ENCODE peak calls at places on chromosomes 3 and 15, in six cellular contexts. One of them, this sample, is unnamed.

GRCh38 chr3:40837300-40837699 is 312.5 kb downstream of the ZNF621 start:
- DNase-seq in AG04449: no peak
- DNase-seq in astrocyte: no peak
- DNase-seq in choroid plexus epithelial cell: no peak
- DNase-seq in retinal pigment epithelial cell: no peak
- DNase-seq in A549: no peak
- DNase-seq in this sample: no peak

GRCh38 chr3:138060792-138061191 is 50.8 kb downstream of the CLDN18 start:
- DNase-seq in AG04449: no peak
- DNase-seq in astrocyte: no peak
- DNase-seq in choroid plexus epithelial cell: no peak
- DNase-seq in retinal pigment epithelial cell: no peak
- DNase-seq in A549: no peak
- DNase-seq in this sample: no peak

GRCh38 chr15:74754593-74755215 is 6.1 kb downstream of the CYP1A2 start:
- DNase-seq in AG04449: no peak
- DNase-seq in astrocyte: no peak
- DNase-seq in choroid plexus epithelial cell: no peak
- DNase-seq in retinal pigment epithelial cell: no peak
- DNase-seq in A549: no peak
- DNase-seq in this sample: no peak

GRCh38 chr3:156554515-156554841 is 439 bp downstream of the SSR3 start:
- DNase-seq in AG04449: no peak
- DNase-seq in astrocyte: no peak
- DNase-seq in choroid plexus epithelial cell: no peak
- DNase-seq in retinal pigment epithelial cell: no peak
- DNase-seq in A549: no peak
- DNase-seq in this sample: no peak

GRCh38 chr3:80705290-80705689 is 937.5 kb upstream of the ROBO1 start:
- DNase-seq in AG04449: no peak
- DNase-seq in astrocyte: no peak
- DNase-seq in choroid plexus epithelial cell: no peak
- DNase-seq in retinal pigment epithelial cell: no peak
- DNase-seq in A549: no peak
- DNase-seq in this sample: no peak

GRCh38 chr3:54427951-54428871 is 305.9 kb downstream of the CACNA2D3 start:
- DNase-seq in AG04449: peak; percentile 50
- DNase-seq in astrocyte: peak; percentile 80
- DNase-seq in choroid plexus epithelial cell: peak; percentile 90
- DNase-seq in retinal pigment epithelial cell: peak; percentile 36
- DNase-seq in A549: peak; percentile 17
- DNase-seq in this sample: peak; percentile 59

GRCh38 chr3:195522254-195523023 is 20.7 kb downstream of the PPP1R2 start:
- DNase-seq in AG04449: no peak
- DNase-seq in astrocyte: no peak
- DNase-seq in choroid plexus epithelial cell: peak; percentile 53
- DNase-seq in retinal pigment epithelial cell: no peak
- DNase-seq in A549: peak; percentile 43
- DNase-seq in this sample: peak; percentile 36

GRCh38 chr3:36543276-36543997 is 163.1 kb downstream of the STAC start:
- DNase-seq in AG04449: no peak
- DNase-seq in astrocyte: peak; percentile 37
- DNase-seq in choroid plexus epithelial cell: no peak
- DNase-seq in retinal pigment epithelial cell: no peak
- DNase-seq in A549: no peak
- DNase-seq in this sample: no peak

GRCh38 chr3:168581718-168582332 is 486.1 kb upstream of the GOLIM4 start:
- DNase-seq in AG04449: no peak
- DNase-seq in astrocyte: no peak
- DNase-seq in choroid plexus epithelial cell: no peak
- DNase-seq in retinal pigment epithelial cell: no peak
- DNase-seq in A549: no peak
- DNase-seq in this sample: no peak

GRCh38 chr3:73723596-73723995 is 98.9 kb upstream of the PDZRN3 start:
- DNase-seq in AG04449: no peak
- DNase-seq in astrocyte: no peak
- DNase-seq in choroid plexus epithelial cell: no peak
- DNase-seq in retinal pigment epithelial cell: no peak
- DNase-seq in A549: no peak
- DNase-seq in this sample: no peak

GRCh38 chr3:73727117-73727802 is 102.5 kb upstream of the PDZRN3 start:
- DNase-seq in AG04449: peak; percentile 83
- DNase-seq in astrocyte: peak; percentile 72
- DNase-seq in choroid plexus epithelial cell: peak; percentile 98
- DNase-seq in retinal pigment epithelial cell: peak; percentile 37
- DNase-seq in A549: no peak
- DNase-seq in this sample: no peak

GRCh38 chr3:73733796-73734195 is 109.1 kb upstream of the PDZRN3 start:
- DNase-seq in AG04449: no peak
- DNase-seq in astrocyte: no peak
- DNase-seq in choroid plexus epithelial cell: no peak
- DNase-seq in retinal pigment epithelial cell: no peak
- DNase-seq in A549: no peak
- DNase-seq in this sample: no peak

GRCh38 chr3:73729969-73730440 is 105.3 kb upstream of the PDZRN3 start:
- DNase-seq in AG04449: no peak
- DNase-seq in astrocyte: no peak
- DNase-seq in choroid plexus epithelial cell: peak; percentile 43
- DNase-seq in retinal pigment epithelial cell: no peak
- DNase-seq in A549: no peak
- DNase-seq in this sample: no peak

DNA sequence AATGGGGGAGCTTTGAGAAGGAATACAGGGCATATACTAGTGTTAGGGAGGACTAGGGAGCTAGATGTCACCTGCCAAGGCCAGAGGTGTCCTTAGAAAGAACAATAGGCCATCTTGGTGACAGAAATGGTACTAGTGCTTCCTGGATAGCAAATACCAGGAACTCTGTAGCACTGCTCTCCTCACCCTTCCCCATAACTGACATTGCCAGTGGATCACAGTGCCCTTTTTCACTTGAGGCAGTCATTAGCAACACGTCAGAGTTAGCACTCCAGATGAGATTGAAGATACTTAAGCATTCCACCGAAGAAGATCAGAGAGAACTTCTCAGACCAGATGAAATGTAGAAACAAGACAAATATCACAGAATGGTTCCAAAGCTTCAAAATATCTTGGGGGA is 103.1 kb upstream of the PDZRN3 start:
- DNase-seq in AG04449: no peak
- DNase-seq in astrocyte: no peak
- DNase-seq in choroid plexus epithelial cell: peak; percentile 14
- DNase-seq in retinal pigment epithelial cell: no peak
- DNase-seq in A549: no peak
- DNase-seq in this sample: no peak
- H3K4me3 ChIP-seq in AG04449: no peak overlapping the region
- H3K4me3 ChIP-seq in astrocyte: no peak overlapping the region
- H3K4me3 ChIP-seq in choroid plexus epithelial cell: no peak overlapping the region
- H3K4me3 ChIP-seq in retinal pigment epithelial cell: no peak overlapping the region
- H3K4me3 ChIP-seq in A549: no peak overlapping the region
- H3K4me3 ChIP-seq in this sample: no peak overlapping the region

DNA sequence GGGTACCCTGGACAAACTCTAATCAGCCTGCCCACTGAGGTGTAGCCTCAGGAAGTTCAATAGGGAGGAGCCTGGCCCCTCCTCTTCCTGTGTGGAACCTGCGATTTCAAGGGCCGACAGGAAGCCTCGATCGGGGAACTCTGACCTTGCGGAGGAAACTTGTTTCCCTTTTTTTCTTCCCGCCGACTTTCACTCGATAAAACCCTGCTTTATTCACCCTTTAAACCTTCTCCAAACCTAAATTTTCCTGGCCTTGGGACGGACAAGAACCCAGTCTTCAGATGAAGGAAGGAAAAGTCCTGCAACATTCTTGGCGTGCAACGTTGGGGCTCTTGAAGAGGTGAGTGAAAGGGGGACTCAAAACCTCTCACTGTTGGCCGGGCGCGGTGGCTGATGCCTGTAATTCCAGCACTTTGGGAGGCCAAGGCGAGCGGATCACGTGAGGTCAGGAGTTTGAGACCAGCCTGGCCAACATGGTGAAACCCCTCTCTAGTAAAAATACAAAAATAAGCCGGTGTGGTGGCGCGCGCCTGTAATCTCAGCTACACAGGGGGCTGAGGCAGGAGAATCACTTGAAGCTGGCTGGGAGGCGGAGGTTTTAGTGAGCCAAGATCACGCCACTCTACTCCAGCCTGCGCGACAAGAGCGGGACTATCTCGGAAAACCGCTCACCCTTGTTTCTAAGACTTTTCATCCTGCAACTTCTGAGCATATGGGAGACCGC is 208.2 kb downstream of the ZNF385D start:
- DNase-seq in AG04449: no peak
- DNase-seq in astrocyte: no peak
- DNase-seq in choroid plexus epithelial cell: no peak
- DNase-seq in retinal pigment epithelial cell: no peak
- DNase-seq in A549: no peak
- DNase-seq in this sample: no peak
- H3K4me3 ChIP-seq in AG04449: no peak overlapping the region
- H3K4me3 ChIP-seq in astrocyte: no peak overlapping the region
- H3K4me3 ChIP-seq in choroid plexus epithelial cell: no peak overlapping the region
- H3K4me3 ChIP-seq in retinal pigment epithelial cell: no peak overlapping the region
- H3K4me3 ChIP-seq in A549: no peak overlapping the region
- H3K4me3 ChIP-seq in this sample: no peak overlapping the region

DNA sequence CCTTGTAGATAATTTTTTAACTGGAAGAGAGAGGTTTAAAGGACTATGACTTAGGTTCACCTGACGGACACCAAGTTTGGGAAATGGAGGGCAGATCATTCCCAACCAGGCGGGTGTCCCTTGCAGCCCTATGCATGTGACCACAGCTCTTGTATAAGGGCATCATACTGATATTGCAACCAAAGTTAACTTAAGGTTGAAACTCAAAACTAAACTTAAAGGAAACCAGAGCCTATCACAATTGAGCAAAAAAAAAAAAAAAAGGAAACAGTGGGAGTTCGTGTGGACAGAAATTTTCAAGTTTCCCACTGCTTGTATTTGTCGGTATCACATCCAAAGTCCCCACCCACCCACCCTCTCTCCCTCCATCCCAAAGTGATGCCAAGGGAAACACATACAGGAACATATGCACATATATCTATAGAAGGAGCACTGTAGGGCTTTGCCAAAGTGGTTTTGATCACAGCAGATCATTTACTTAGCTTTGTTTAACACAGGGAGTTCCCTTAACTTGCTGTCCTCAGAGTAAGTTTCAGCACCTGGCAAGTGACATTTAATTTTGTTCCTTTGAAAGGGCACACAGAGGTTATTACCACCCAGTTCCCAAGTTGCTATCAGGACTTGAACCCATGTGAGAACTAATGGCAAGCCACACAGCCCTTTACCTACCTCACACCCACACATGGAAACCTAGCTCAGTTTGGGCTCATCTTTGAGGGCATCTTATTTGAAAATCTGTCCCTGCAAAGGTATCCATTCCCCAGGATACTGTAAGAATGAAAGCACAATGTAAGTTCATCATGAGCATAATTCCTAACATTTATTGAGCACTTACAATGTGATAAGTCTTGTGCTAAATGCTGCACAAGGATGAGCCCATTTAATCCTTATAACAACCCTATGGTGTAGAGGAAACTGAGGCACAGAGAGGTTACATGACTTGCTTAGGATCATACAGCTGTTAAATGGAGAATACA is 204.5 kb upstream of the CMC1 start:
- DNase-seq in AG04449: no peak
- DNase-seq in astrocyte: no peak
- DNase-seq in choroid plexus epithelial cell: no peak
- DNase-seq in retinal pigment epithelial cell: no peak
- DNase-seq in A549: no peak
- DNase-seq in this sample: no peak
- H3K4me3 ChIP-seq in AG04449: no peak overlapping the region
- H3K4me3 ChIP-seq in astrocyte: no peak overlapping the region
- H3K4me3 ChIP-seq in choroid plexus epithelial cell: no peak overlapping the region
- H3K4me3 ChIP-seq in retinal pigment epithelial cell: no peak overlapping the region
- H3K4me3 ChIP-seq in A549: no peak overlapping the region
- H3K4me3 ChIP-seq in this sample: no peak overlapping the region

DNA sequence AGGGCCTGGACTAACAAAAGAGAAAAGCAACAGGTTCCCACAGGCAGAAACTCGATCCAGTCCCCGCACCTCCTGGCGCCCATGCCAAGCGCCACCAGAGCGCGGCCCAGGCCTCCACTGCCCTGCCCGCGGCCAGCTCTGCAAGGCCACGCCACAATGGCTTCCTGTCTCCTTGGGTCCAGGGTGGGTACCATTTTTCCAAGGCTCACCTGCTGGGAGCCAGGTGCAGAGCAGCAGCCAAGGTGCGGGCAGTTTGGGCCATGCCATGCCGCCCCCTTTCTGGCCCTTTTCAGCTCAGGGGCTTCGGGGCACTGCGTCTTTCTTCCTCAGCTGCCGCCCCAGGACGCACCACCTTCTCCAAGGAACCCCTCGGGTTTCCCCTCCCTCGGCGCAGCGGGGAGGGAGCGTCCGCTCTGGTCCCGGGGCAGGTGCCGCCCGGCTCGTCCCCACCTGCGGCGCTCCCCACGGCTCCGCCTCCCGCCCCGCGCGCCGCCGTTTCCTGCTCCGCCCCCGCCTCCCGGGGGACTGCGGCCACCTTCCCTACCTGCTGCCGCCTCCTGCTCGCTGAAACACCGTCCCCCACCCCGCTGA is at the start of gene ILDR1:
- DNase-seq in AG04449: no peak
- DNase-seq in astrocyte: no peak
- DNase-seq in choroid plexus epithelial cell: no peak
- DNase-seq in retinal pigment epithelial cell: no peak
- DNase-seq in A549: peak; percentile 15
- DNase-seq in this sample: no peak
- H3K4me3 ChIP-seq in AG04449: no peak within 1 kb of the TSS
- H3K4me3 ChIP-seq in astrocyte: no peak within 1 kb of the TSS
- H3K4me3 ChIP-seq in choroid plexus epithelial cell: no peak within 1 kb of the TSS
- H3K4me3 ChIP-seq in retinal pigment epithelial cell: peak within 1 kb of the TSS; percentile 42
- H3K4me3 ChIP-seq in A549: peak within 1 kb of the TSS; percentile 46
- H3K4me3 ChIP-seq in this sample: no peak within 1 kb of the TSS

GRCh38 chr3:5540532-5540931 is 353.0 kb downstream of the EDEM1 start:
- DNase-seq in AG04449: no peak
- DNase-seq in astrocyte: no peak
- DNase-seq in choroid plexus epithelial cell: no peak
- DNase-seq in retinal pigment epithelial cell: no peak
- DNase-seq in A549: no peak
- DNase-seq in this sample: no peak
- H3K4me3 ChIP-seq in AG04449: no peak overlapping the region
- H3K4me3 ChIP-seq in astrocyte: no peak overlapping the region
- H3K4me3 ChIP-seq in choroid plexus epithelial cell: no peak overlapping the region
- H3K4me3 ChIP-seq in retinal pigment epithelial cell: no peak overlapping the region
- H3K4me3 ChIP-seq in A549: no peak overlapping the region
- H3K4me3 ChIP-seq in this sample: no peak overlapping the region

GRCh38 chr15:81865850-81866537 is 179.8 kb downstream of the MEX3B start:
- DNase-seq in AG04449: no peak
- DNase-seq in astrocyte: no peak
- DNase-seq in choroid plexus epithelial cell: no peak
- DNase-seq in retinal pigment epithelial cell: no peak
- DNase-seq in A549: no peak
- DNase-seq in this sample: no peak

GRCh38 chr15:81869161-81869928 is 176.5 kb downstream of the MEX3B start:
- DNase-seq in AG04449: no peak
- DNase-seq in astrocyte: no peak
- DNase-seq in choroid plexus epithelial cell: no peak
- DNase-seq in retinal pigment epithelial cell: no peak
- DNase-seq in A549: no peak
- DNase-seq in this sample: no peak
- H3K4me3 ChIP-seq in AG04449: no peak overlapping the region
- H3K4me3 ChIP-seq in astrocyte: no peak overlapping the region
- H3K4me3 ChIP-seq in choroid plexus epithelial cell: no peak overlapping the region
- H3K4me3 ChIP-seq in retinal pigment epithelial cell: no peak overlapping the region
- H3K4me3 ChIP-seq in A549: no peak overlapping the region
- H3K4me3 ChIP-seq in this sample: no peak overlapping the region